ENCODE peak calls at places on chromosome 4, in ten cellular contexts. I is nephron progenitor cell; R is kidney; X is cardiac muscle cell; G is Calu3; T is CD8-positive, alpha-beta T cell; O is A549; M is mesothelial cell of epicardium; L is psoas muscle; S is colonic mucosa. Q is an unnamed sample.

GRCh38 chr4:86757468-86757867 is 91.7 kb downstream of the SLC10A6 start:
- DNase-seq in R (no peak), X (no peak), O (no peak), I (no peak), S (no peak), T (no peak), M (no peak), L (no peak), G (no peak), Q (no peak)

GRCh38 chr4:155442267-155443105 is 65.7 kb upstream of the MAP9 start:
- DNase-seq in G (peak), X (peak), S (peak), L (peak), T (peak), I (peak), M (peak), O (peak), R (peak), Q (peak)

GRCh38 chr4:185472063-185472542 is 570 bp upstream of the CCDC110 start:
- DNase-seq in M (no peak), R (no peak), X (no peak), I (no peak), G (no peak), S (no peak), L (no peak), T (no peak), O (no peak), Q (no peak)

GRCh38 chr4:82499705-82500104 is 62.1 kb downstream of the TMEM150C start:
- DNase-seq in S (no peak), L (no peak), X (no peak), I (no peak), O (no peak), T (no peak), G (no peak), R (no peak), M (no peak), Q (no peak)

GRCh38 chr4:26406346-26406975 is 83.8 kb downstream of the CCKAR start:
- DNase-seq in I (no peak), R (no peak), X (no peak), L (no peak), M (no peak), T (no peak), S (no peak), G (no peak), O (no peak), Q (no peak)

GRCh38 chr4:74038161-74039064 is at the start of gene CXCL3:
- DNase-seq in L (peak), O (peak), T (no peak), X (peak), M (peak), S (peak), R (peak), G (peak), I (peak), Q (peak)

GRCh38 chr4:11011249-11011648 is 326.7 kb upstream of the CLNK start:
- DNase-seq in I (no peak), O (no peak), S (no peak), M (no peak), G (no peak), R (no peak), L (no peak), T (no peak), X (no peak), Q (no peak)

GRCh38 chr4:36267491-36268254 is 13.7 kb upstream of the DTHD1 start:
- DNase-seq in R (no peak), L (no peak), G (no peak), O (no peak), T (no peak), S (no peak), M (no peak), X (no peak), I (no peak), Q (no peak)

GRCh38 chr4:182752158-182752910 is 164.9 kb downstream of the DCTD start:
- DNase-seq in S (no peak), L (no peak), G (no peak), I (no peak), T (no peak), M (no peak), X (no peak), R (no peak), O (no peak), Q (no peak)

GRCh38 chr4:68079918-68080317 is 49.8 kb downstream of the TMPRSS11F start:
- DNase-seq in L (no peak), M (no peak), O (no peak), S (no peak), G (no peak), I (no peak), R (no peak), T (no peak), X (no peak), Q (no peak)

GRCh38 chr4:36310793-36311192 is 29.4 kb downstream of the DTHD1 start:
- DNase-seq in L (no peak), G (no peak), S (no peak), O (no peak), R (no peak), M (no peak), X (no peak), I (no peak), T (no peak), Q (no peak)

GRCh38 chr4:105709081-105709450 is 482 bp downstream of the GSTCD start:
- DNase-seq in O (peak), G (peak), S (peak), T (no peak), L (no peak), M (no peak), X (peak), I (no peak), R (no peak), Q (no peak)

GRCh38 chr4:117800636-117801035 is 233.7 kb upstream of the NDST3 start:
- DNase-seq in X (no peak), G (no peak), L (no peak), R (no peak), I (no peak), M (no peak), S (no peak), T (no peak), O (no peak), Q (no peak)

GRCh38 chr4:14700544-14700943 is 301.7 kb upstream of the CPEB2 start:
- DNase-seq in M (no peak), G (no peak), T (no peak), R (no peak), S (no peak), O (no peak), I (no peak), X (no peak), L (no peak), Q (no peak)

GRCh38 chr4:54091637-54092404 is 8.1 kb upstream of the GSX2 start:
- DNase-seq in I (peak), L (peak), X (peak), S (peak), T (peak), G (peak), M (peak), O (peak), R (peak), Q (peak)

GRCh38 chr4:139241086-139241783 is 38.8 kb downstream of the MGARP start:
- DNase-seq in M (no peak), L (no peak), T (no peak), R (no peak), X (no peak), G (no peak), S (no peak), O (no peak), I (no peak), Q (no peak)

GRCh38 chr4:164770051-164770724 is 16.3 kb downstream of the SMIM31 start:
- DNase-seq in M (no peak), R (no peak), L (no peak), T (no peak), X (no peak), G (no peak), O (no peak), I (no peak), S (no peak), Q (no peak)

GRCh38 chr4:189912170-189912569 is 28.5 kb upstream of the FRG1 start:
- DNase-seq in T (no peak), I (no peak), S (no peak), X (no peak), G (no peak), L (no peak), M (no peak), R (no peak), O (no peak), Q (no peak)

GRCh38 chr4:4990857-4991540 is 28.3 kb downstream of the CYTL1 start:
- DNase-seq in I (no peak), R (peak), X (peak), L (peak), T (no peak), G (peak), M (no peak), O (peak), S (peak), Q (peak)

GRCh38 chr4:23956601-23957364 is 66.9 kb upstream of the PPARGC1A start:
- DNase-seq in X (no peak), O (no peak), I (no peak), R (no peak), T (no peak), G (no peak), L (no peak), M (no peak), S (no peak), Q (no peak)

GRCh38 chr4:87913871-87914270 is 61.6 kb upstream of the SPP1 start:
- DNase-seq in S (no peak), I (no peak), T (no peak), O (no peak), L (no peak), G (no peak), M (no peak), X (no peak), R (no peak), Q (no peak)

GRCh38 chr4:121192013-121192412 is 27.9 kb upstream of the TNIP3 start:
- DNase-seq in X (no peak), O (no peak), T (no peak), L (no peak), M (no peak), I (no peak), R (no peak), S (no peak), G (no peak), Q (no peak)

GRCh38 chr4:38867478-38868054 is at the start of gene FAM114A1:
- DNase-seq in S (peak), I (peak), O (peak), X (peak), R (peak), L (peak), M (peak), T (no peak), G (peak), Q (peak)

GRCh38 chr4:143616771-143617170 is 83.7 kb downstream of the FREM3 start:
- DNase-seq in M (no peak), S (no peak), G (peak), I (no peak), R (no peak), X (no peak), L (no peak), O (no peak), T (no peak), Q (no peak)

GRCh38 chr4:77817304-77818076 is 1.7 kb downstream of the CNOT6L start:
- DNase-seq in O (no peak), G (no peak), L (no peak), R (no peak), S (peak), M (no peak), X (no peak), I (no peak), T (no peak), Q (no peak)

GRCh38 chr4:118846981-118847380 is 11.1 kb upstream of the SEC24D start:
- DNase-seq in G (no peak), O (no peak), X (no peak), I (no peak), S (no peak), R (no peak), M (no peak), T (no peak), L (no peak), Q (no peak)

GRCh38 chr4:177480796-177481195 is 38.6 kb upstream of the AGA start:
- DNase-seq in S (no peak), M (no peak), I (no peak), R (no peak), T (no peak), O (no peak), X (no peak), L (no peak), G (no peak), Q (no peak)

GRCh38 chr4:102760645-102761477 is at the start of gene MANBA:
- DNase-seq in X (peak), G (peak), O (peak), S (peak), L (peak), R (peak), M (peak), T (peak), I (peak), Q (peak)

GRCh38 chr4:115054836-115055235 is 58.6 kb downstream of the NDST4 start:
- DNase-seq in I (no peak), G (no peak), O (no peak), M (no peak), L (no peak), T (no peak), R (no peak), S (no peak), X (no peak), Q (no peak)

GRCh38 chr4:85474818-85475630 is at the start of gene ARHGAP24:
- DNase-seq in R (peak), L (peak), M (peak), I (peak), S (peak), G (peak), X (peak), T (no peak), O (peak), Q (peak)

GRCh38 chr4:5708171-5708828 is at the start of gene EVC2:
- DNase-seq in R (peak), X (peak), O (peak), I (peak), L (peak), G (no peak), T (peak), M (peak), S (peak), Q (peak)

GRCh38 chr4:61527886-61528285 is 327.8 kb downstream of the ADGRL3 start:
- DNase-seq in M (no peak), O (no peak), G (no peak), R (no peak), S (no peak), I (no peak), T (no peak), L (no peak), X (no peak), Q (no peak)

GRCh38 chr4:77003400-77003799 is 53.8 kb downstream of the SEPTIN11 start:
- DNase-seq in G (no peak), L (no peak), O (no peak), T (no peak), R (no peak), M (no peak), X (no peak), S (no peak), I (no peak), Q (no peak)

DNA sequence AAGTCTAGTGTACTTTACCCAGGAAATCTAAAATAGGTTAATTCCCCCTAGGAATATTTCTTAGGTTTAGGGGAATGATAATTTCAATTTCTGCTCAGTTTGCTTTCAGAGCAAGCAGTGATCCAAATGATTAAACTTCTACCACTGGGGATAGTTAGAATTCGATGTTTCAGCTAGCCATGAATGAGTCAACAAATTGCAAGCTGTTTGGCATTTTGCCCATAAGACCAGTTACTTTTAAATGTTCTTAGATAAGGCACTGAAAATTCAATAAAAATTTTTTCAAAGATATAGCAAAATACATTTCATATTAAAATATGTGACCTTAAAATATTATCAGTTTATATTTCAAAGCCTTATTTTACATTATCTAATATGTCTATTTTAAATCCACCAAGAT is 993.5 kb downstream of the ARAP2 start:
- DNase-seq in X (no peak), I (no peak), R (no peak), T (no peak), M (no peak), O (no peak), L (no peak), S (no peak), G (no peak), Q (no peak)
- TF ChIP-seq CTCF in X (no peak), I (no peak), R (no peak), T (no peak), M (no peak), O (no peak), L (no peak), S (no peak), G (no peak), Q (no peak)

GRCh38 chr4:52014903-52015302 is 5.3 kb downstream of the LRRC66 start:
- DNase-seq in T (no peak), X (no peak), O (no peak), S (no peak), I (no peak), L (no peak), M (no peak), R (no peak), G (no peak), Q (no peak)

GRCh38 chr4:52017809-52018208 is 2.4 kb downstream of the LRRC66 start:
- DNase-seq in X (no peak), O (no peak), S (no peak), I (no peak), M (no peak), G (no peak), L (no peak), T (no peak), R (no peak), Q (no peak)

GRCh38 chr4:52016985-52017384 is 3.2 kb downstream of the LRRC66 start:
- DNase-seq in R (no peak), L (no peak), O (no peak), G (no peak), X (no peak), T (no peak), S (peak), M (no peak), I (no peak), Q (no peak)

GRCh38 chr4:52010976-52011375 is 9.2 kb downstream of the LRRC66 start:
- DNase-seq in L (no peak), R (no peak), S (no peak), G (no peak), T (no peak), X (no peak), I (no peak), M (no peak), O (no peak), Q (no peak)

GRCh38 chr4:52015366-52015765 is 4.8 kb downstream of the LRRC66 start:
- DNase-seq in G (no peak), T (no peak), L (no peak), M (no peak), O (no peak), S (no peak), R (no peak), X (peak), I (no peak), Q (no peak)
- TF ChIP-seq CTCF in G (no peak), T (no peak), L (no peak), M (no peak), O (no peak), S (no peak), R (no peak), X (peak), I (no peak), Q (no peak)

GRCh38 chr4:108172780-108173598 is 4.3 kb upstream of the LEF1 start:
- DNase-seq in I (peak), M (peak), T (peak), L (peak), G (no peak), R (peak), O (no peak), S (peak), X (peak), Q (no peak)
- TF ChIP-seq CTCF in I (no peak), M (no peak), T (no peak), L (no peak), G (no peak), R (no peak), O (no peak), S (no peak), X (no peak), Q (no peak)

GRCh38 chr4:141711211-141711610 is 74.8 kb downstream of the IL15 start:
- DNase-seq in O (no peak), G (peak), R (no peak), X (peak), M (no peak), S (no peak), I (peak), T (no peak), L (no peak), Q (no peak)
- TF ChIP-seq CTCF in O (peak), G (peak), R (peak), X (peak), M (peak), S (peak), I (peak), T (no peak), L (peak), Q (peak)

DNA sequence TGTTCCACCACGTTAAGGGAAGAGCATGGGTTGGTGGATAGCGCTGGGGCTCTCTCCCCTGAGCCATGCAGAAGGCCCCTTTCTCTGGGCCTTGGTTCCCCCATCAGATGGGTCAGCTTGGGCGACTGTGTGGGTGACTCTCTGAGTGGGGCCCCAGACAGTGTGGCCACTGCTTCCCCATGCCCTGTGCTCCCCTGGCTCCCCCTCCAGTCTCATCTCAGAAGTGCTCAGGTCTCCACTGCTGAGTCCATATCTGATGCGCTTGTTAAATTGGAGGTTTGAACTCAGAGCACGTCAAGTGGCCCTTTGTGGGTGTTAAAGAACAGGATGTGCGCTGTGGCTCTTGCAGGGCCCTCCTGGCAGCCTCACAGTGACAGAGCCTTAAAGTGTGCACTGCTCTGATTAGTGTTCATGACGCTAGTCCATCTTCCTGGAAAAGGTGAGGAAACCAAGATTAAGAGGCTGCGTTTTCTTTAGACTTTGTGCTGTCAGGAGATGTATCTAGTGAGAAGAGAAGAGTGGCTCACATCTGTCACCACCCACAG is 59.8 kb downstream of the NELFA start:
- DNase-seq in I (no peak), R (no peak), X (no peak), L (no peak), M (no peak), S (no peak), O (no peak), T (no peak), G (no peak), Q (no peak)
- TF ChIP-seq CTCF in I (no peak), R (no peak), X (no peak), L (no peak), M (no peak), S (no peak), O (no peak), T (no peak), G (no peak), Q (no peak)

GRCh38 chr4:41644288-41644914 is 104.1 kb downstream of the PHOX2B start:
- DNase-seq in X (peak), O (no peak), G (peak), M (peak), T (no peak), I (peak), L (peak), S (peak), R (peak), Q (peak)
- TF ChIP-seq CTCF in X (peak), O (peak), G (peak), M (peak), T (no peak), I (peak), L (peak), S (peak), R (peak), Q (peak)

Q was measured in left ventricle myocardium inferior.